ENCODE peak calls at places on chromosomes 13 and 19, in seven cellular contexts. B is IMR-90, C is mesendoderm, U is H9, J is neuronal stem cell, D is H1, V is trophoblast cell. A is an unnamed sample.

GRCh38 chr13:47008318-47008717 is 111.5 kb upstream of the HTR2A start:
- DNase-seq in V (no peak), J (no peak), D (no peak), U (no peak), C (no peak), B (no peak), A (no peak)

GRCh38 chr19:52170863-52171320 is 529 bp downstream of the ZNF836 start:
- DNase-seq in J (no peak), V (peak), B (no peak), D (no peak), C (peak), U (peak), A (peak)

GRCh38 chr19:55179570-55180484 is at the start of gene SYT5:
- DNase-seq in D (no peak), U (peak), J (peak), C (peak), B (no peak), V (peak), A (no peak)

GRCh38 chr19:33502991-33503790 is 18.4 kb downstream of the PEPD start:
- DNase-seq in C (no peak), U (no peak), V (no peak), D (no peak), J (peak), B (no peak), A (no peak)

GRCh38 chr19:47179643-47180310 is 49.1 kb downstream of the SAE1 start:
- DNase-seq in V (no peak), D (no peak), B (no peak), U (no peak), C (no peak), J (no peak), A (no peak)

GRCh38 chr13:99314640-99315176 is 7.5 kb upstream of the GPR183 start:
- DNase-seq in U (no peak), C (no peak), B (peak), J (no peak), V (peak), D (no peak), A (peak)

GRCh38 chr19:32316034-32316433 is 29.4 kb upstream of the ZNF507 start:
- DNase-seq in C (peak), D (no peak), J (no peak), V (no peak), B (no peak), U (peak), A (no peak)

GRCh38 chr13:40597735-40598365 is 68.6 kb downstream of the FOXO1 start:
- DNase-seq in U (no peak), D (no peak), V (peak), B (no peak), C (no peak), J (no peak), A (no peak)

GRCh38 chr19:2803486-2804155 is 16.0 kb upstream of the ZNF554 start:
- DNase-seq in V (no peak), C (no peak), D (no peak), B (no peak), U (no peak), J (no peak), A (no peak)

GRCh38 chr13:75705395-75705794 is 69.3 kb downstream of the LMO7 start:
- DNase-seq in V (peak), B (peak), D (no peak), U (no peak), J (no peak), C (no peak), A (peak)

GRCh38 chr13:52615817-52616216 is 26.4 kb upstream of the HNRNPA1L2 start:
- DNase-seq in U (no peak), D (no peak), V (no peak), B (no peak), J (no peak), C (no peak), A (no peak)

GRCh38 chr13:29858231-29858630 is 7.8 kb upstream of the UBL3 start:
- DNase-seq in C (no peak), V (peak), U (no peak), J (no peak), D (no peak), B (no peak), A (no peak)

GRCh38 chr13:111512707-111513106 is 192.3 kb downstream of the TEX29 start:
- DNase-seq in U (peak), D (no peak), J (no peak), C (no peak), B (no peak), V (no peak), A (no peak)

GRCh38 chr13:46121033-46121432 is 16.2 kb upstream of the CPB2 start:
- DNase-seq in J (no peak), U (no peak), D (no peak), B (no peak), C (no peak), V (peak), A (no peak)

GRCh38 chr19:46984077-46985010 is 35.3 kb upstream of the NPAS1 start:
- DNase-seq in C (no peak), J (no peak), V (peak), D (no peak), B (peak), U (no peak), A (peak)

GRCh38 chr13:21579754-21580316 is 24.1 kb downstream of the MICU2 start:
- DNase-seq in C (no peak), B (no peak), V (no peak), U (no peak), J (no peak), D (no peak), A (no peak)

GRCh38 chr13:73677041-73677589 is 457.1 kb downstream of the KLF12 start:
- DNase-seq in V (peak), U (no peak), D (no peak), C (peak), J (no peak), B (peak), A (no peak)

GRCh38 chr13:53174550-53174949 is 145.9 kb downstream of the OLFM4 start:
- DNase-seq in U (no peak), D (no peak), V (no peak), B (no peak), C (no peak), J (no peak), A (no peak)

GRCh38 chr13:32016119-32016518 is 15.5 kb upstream of the FRY start:
- DNase-seq in J (no peak), V (no peak), C (no peak), B (no peak), D (no peak), U (no peak), A (no peak)

GRCh38 chr13:73268306-73268705 is 209.5 kb downstream of the KLF5 start:
- DNase-seq in V (no peak), B (peak), D (no peak), J (no peak), C (no peak), U (no peak), A (peak)

GRCh38 chr19:35671818-35672217 is 5.5 kb downstream of the UPK1A start:
- DNase-seq in V (peak), D (no peak), B (no peak), C (peak), U (no peak), J (no peak), A (no peak)

GRCh38 chr13:109669234-109669612 is 117.2 kb downstream of the IRS2 start:
- DNase-seq in V (no peak), D (no peak), C (peak), U (no peak), J (no peak), B (no peak), A (no peak)

GRCh38 chr13:75196112-75196855 is 285.7 kb downstream of the TBC1D4 start:
- DNase-seq in U (no peak), C (no peak), D (no peak), V (peak), J (no peak), B (peak), A (peak)

GRCh38 chr19:8209111-8209964 is at the start of gene CERS4:
- DNase-seq in C (peak), V (peak), U (peak), D (peak), B (peak), J (peak), A (peak)

GRCh38 chr19:46611791-46612190 is 10.7 kb downstream of the CALM3 start:
- DNase-seq in B (no peak), D (no peak), V (no peak), J (no peak), C (no peak), U (no peak), A (no peak)

GRCh38 chr19:15616627-15617270 is 1.7 kb downstream of the CYP4F8 start:
- DNase-seq in J (no peak), V (no peak), B (no peak), U (no peak), C (no peak), D (no peak), A (no peak)

GRCh38 chr19:48745208-48745995 is 1.3 kb downstream of the IZUMO1 start:
- DNase-seq in B (peak), U (peak), D (no peak), C (peak), V (peak), J (no peak), A (peak)

GRCh38 chr19:11088508-11089253 is 582 bp upstream of the LDLR start:
- DNase-seq in D (no peak), U (no peak), V (no peak), C (no peak), J (no peak), B (no peak), A (peak)

GRCh38 chr13:63381078-63381859 is 1965.6 kb upstream of the PCDH20 start:
- DNase-seq in V (peak), J (no peak), B (peak), C (no peak), D (no peak), U (no peak), A (no peak)

GRCh38 chr13:74325106-74325505 is 190.9 kb upstream of the KLF12 start:
- DNase-seq in J (no peak), U (no peak), C (no peak), B (peak), V (no peak), D (no peak), A (peak)

GRCh38 chr13:71797487-71797886 is 69.5 kb downstream of the DACH1 start:
- DNase-seq in B (no peak), V (no peak), U (no peak), C (no peak), D (no peak), J (no peak), A (peak)

GRCh38 chr13:95948646-95949045 is 104.6 kb downstream of the UGGT2 start:
- DNase-seq in U (no peak), B (peak), C (no peak), J (no peak), D (no peak), V (no peak), A (no peak)

GRCh38 chr19:10321874-10322835 is 6.3 kb upstream of the FDX2 start:
- DNase-seq in J (no peak), C (no peak), D (no peak), B (no peak), U (no peak), V (no peak), A (no peak)

GRCh38 chr19:10332965-10333757 is at the start of gene RAVER1:
- DNase-seq in C (peak), D (peak), U (peak), V (peak), J (peak), B (peak), A (peak)

GRCh38 chr13:68257111-68257842 is 1027.1 kb upstream of the PCDH9 start:
- DNase-seq in U (no peak), J (no peak), D (no peak), V (peak), C (peak), B (no peak), A (peak)

DNA sequence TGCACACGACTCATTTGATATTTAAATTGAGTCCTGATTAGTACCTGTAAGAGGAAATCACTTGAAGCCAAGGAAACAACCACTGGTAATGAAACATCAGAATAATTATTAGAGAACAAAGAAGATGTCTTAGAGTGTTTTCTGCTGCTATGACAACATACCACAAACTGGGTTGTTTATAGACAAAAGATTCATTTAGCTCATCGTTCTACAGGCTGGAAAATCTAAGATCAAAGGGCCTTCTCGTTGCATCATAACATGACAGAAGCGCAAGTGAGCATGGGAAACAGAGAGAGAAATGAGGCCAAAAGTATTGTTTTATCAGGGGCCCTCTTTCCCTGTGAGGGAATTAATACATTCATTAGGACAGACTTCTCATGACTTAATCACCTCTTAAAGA is 1024.0 kb upstream of the PCDH9 start:
- DNase-seq in C (no peak), V (no peak), U (no peak), B (no peak), J (no peak), D (no peak), A (peak)
- H3K23ac ChIP-seq in C (no peak), V (no peak), U (no peak), B (no peak), J (no peak), D (no peak), A (no peak)

DNA sequence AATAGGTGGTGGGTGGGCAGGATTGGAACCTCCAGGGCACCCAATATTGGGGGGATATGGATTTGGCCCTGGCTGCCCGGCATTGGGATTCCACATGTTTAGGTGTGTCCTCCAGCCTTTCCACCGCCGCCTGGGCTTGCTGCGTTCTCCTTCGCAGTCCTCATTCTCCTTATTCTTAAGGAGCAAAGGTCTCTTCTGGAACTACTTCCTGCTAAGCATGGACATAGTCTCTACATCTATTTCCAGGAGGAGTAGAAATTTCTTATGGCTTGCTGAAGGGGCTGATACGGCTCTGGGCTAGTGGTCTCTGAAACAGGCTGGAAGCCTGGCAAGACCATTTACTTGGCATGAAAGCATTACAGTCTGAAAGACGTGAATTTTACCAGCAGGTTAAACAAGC is 9.2 kb upstream of the FCGBP start:
- DNase-seq in D (no peak), B (no peak), U (no peak), V (no peak), C (no peak), J (no peak), A (no peak)
- H2AK5ac ChIP-seq in D (no peak), B (no peak), U (no peak), V (no peak), C (no peak), J (no peak), A (peak)

GRCh38 chr19:57351867-57352266 is 796 bp downstream of the ZNF304 start:
- DNase-seq in V (no peak), B (peak), J (no peak), D (no peak), C (peak), U (no peak), A (peak)
- H3K23ac ChIP-seq in V (peak), B (peak), J (peak), D (no peak), C (no peak), U (no peak), A (no peak)

DNA sequence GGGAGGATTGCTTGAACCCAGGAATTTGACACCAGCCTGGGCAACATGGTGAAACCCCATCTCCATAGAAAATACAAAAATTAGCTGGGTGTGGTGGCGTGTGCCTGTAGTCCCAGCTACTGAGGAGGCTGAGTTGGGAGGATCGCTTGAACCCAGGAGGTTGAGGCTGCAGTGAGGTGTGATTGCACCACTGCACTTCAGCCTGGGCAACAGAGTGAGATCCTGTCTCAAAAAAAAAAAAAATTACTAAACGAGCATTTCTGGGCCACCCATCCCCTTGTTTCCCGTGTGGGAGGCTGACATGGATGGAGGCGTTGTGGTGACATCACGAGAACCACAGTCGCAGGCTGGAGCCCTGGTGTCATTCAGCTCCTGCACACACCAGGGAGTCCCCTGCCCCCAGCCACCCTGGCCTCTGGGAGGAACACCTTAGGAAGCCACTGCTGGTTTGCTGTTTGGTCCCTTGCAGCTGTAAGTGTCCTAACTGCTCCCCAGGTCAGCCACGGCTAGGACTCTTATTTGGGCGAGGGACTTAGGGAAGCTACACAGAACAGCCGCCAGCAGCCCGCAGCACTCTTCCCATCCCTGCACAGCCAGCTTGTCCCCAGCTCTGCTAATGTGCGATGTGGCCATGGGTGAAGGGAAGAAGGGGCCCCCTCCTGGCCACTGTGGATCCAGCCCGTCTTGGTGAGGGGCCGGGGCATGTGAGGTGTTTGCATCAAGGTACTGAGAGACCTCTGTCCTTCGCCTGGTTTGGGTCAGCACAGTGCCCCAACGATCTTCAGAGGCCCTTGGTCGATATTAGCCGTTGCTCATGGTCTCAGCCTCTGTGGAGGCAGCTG is 12.7 kb downstream of the NKPD1 start:
- DNase-seq in V (no peak), C (peak), U (peak), B (no peak), D (no peak), J (no peak), A (no peak)
- H2AK5ac ChIP-seq in V (no peak), C (no peak), U (no peak), B (no peak), D (no peak), J (no peak), A (no peak)

GRCh38 chr19:58483776-58484175 is 7.6 kb downstream of the ZNF446 start:
- DNase-seq in J (no peak), B (peak), V (no peak), C (no peak), D (no peak), U (no peak), A (no peak)
- H3K23ac ChIP-seq in J (no peak), B (no peak), V (no peak), C (no peak), D (no peak), U (no peak), A (no peak)

GRCh38 chr13:107202371-107203023 is 634.6 kb upstream of the ARGLU1 start:
- DNase-seq in U (no peak), C (no peak), D (no peak), V (no peak), B (peak), J (no peak), A (peak)

GRCh38 chr13:107208889-107209288 is 641.0 kb upstream of the ARGLU1 start:
- DNase-seq in V (no peak), C (no peak), J (no peak), D (no peak), U (no peak), B (no peak), A (no peak)

GRCh38 chr13:107209811-107210210 is 641.9 kb upstream of the ARGLU1 start:
- DNase-seq in U (no peak), J (no peak), C (no peak), B (peak), D (no peak), V (no peak), A (peak)

GRCh38 chr13:107203146-107203847 is 635.4 kb upstream of the ARGLU1 start:
- DNase-seq in U (peak), C (peak), D (peak), J (peak), B (no peak), V (peak), A (peak)

GRCh38 chr13:107205318-107206112 is 637.6 kb upstream of the ARGLU1 start:
- DNase-seq in D (peak), V (peak), U (peak), B (peak), J (peak), C (peak), A (peak)
- H2AK5ac ChIP-seq in D (no peak), V (no peak), U (no peak), B (no peak), J (no peak), C (no peak), A (peak)

A was measured in mesenchymal stem cell.